ENCODE peak calls at places on chromosomes 16 and 17, in six cellular contexts. One of them, this sample, is unnamed.

GRCh38 chr17:44960654-44961053 is 7.4 kb downstream of the C1QL1 start:
- DNase-seq in amygdala: no peak
- DNase-seq in suprapubic skin: no peak
- DNase-seq in fibroblast of mammary gland: no peak
- DNase-seq in non-pigmented ciliary epithelial cell: no peak
- DNase-seq in activated T-cell treated with anti-CD3 and anti-CD28 coated beads, Interleukin-2, amount 50 U/mL, for 72 hours: no peak
- DNase-seq in this sample: no peak

GRCh38 chr17:65055280-65055707 is 1.2 kb downstream of the GNA13 start:
- DNase-seq in non-pigmented ciliary epithelial cell: no peak
- DNase-seq in suprapubic skin: no peak
- DNase-seq in activated T-cell treated with anti-CD3 and anti-CD28 coated beads, Interleukin-2, amount 50 U/mL, for 72 hours: no peak
- DNase-seq in amygdala: no peak
- DNase-seq in fibroblast of mammary gland: no peak
- DNase-seq in this sample: no peak

GRCh38 chr16:10770907-10771306 is 27.3 kb downstream of the NUBP1 start:
- DNase-seq in amygdala: no peak
- DNase-seq in non-pigmented ciliary epithelial cell: no peak
- DNase-seq in suprapubic skin: no peak
- DNase-seq in activated T-cell treated with anti-CD3 and anti-CD28 coated beads, Interleukin-2, amount 50 U/mL, for 72 hours: no peak
- DNase-seq in fibroblast of mammary gland: peak
- DNase-seq in this sample: no peak

GRCh38 chr17:34637041-34637547 is 57.7 kb downstream of the TMEM132E start:
- DNase-seq in non-pigmented ciliary epithelial cell: no peak
- DNase-seq in amygdala: no peak
- DNase-seq in suprapubic skin: no peak
- DNase-seq in activated T-cell treated with anti-CD3 and anti-CD28 coated beads, Interleukin-2, amount 50 U/mL, for 72 hours: no peak
- DNase-seq in fibroblast of mammary gland: no peak
- DNase-seq in this sample: no peak

GRCh38 chr16:30896203-30896889 is at the start of gene CTF1:
- DNase-seq in non-pigmented ciliary epithelial cell: no peak
- DNase-seq in amygdala: peak
- DNase-seq in suprapubic skin: peak
- DNase-seq in fibroblast of mammary gland: peak
- DNase-seq in activated T-cell treated with anti-CD3 and anti-CD28 coated beads, Interleukin-2, amount 50 U/mL, for 72 hours: no peak
- DNase-seq in this sample: peak

GRCh38 chr16:89785523-89786155 is 30.8 kb downstream of the FANCA start:
- DNase-seq in amygdala: no peak
- DNase-seq in suprapubic skin: no peak
- DNase-seq in fibroblast of mammary gland: no peak
- DNase-seq in non-pigmented ciliary epithelial cell: no peak
- DNase-seq in activated T-cell treated with anti-CD3 and anti-CD28 coated beads, Interleukin-2, amount 50 U/mL, for 72 hours: no peak
- DNase-seq in this sample: no peak

GRCh38 chr17:82668631-82669099 is 20.4 kb upstream of the WDR45B start:
- DNase-seq in non-pigmented ciliary epithelial cell: no peak
- DNase-seq in activated T-cell treated with anti-CD3 and anti-CD28 coated beads, Interleukin-2, amount 50 U/mL, for 72 hours: peak
- DNase-seq in fibroblast of mammary gland: peak
- DNase-seq in suprapubic skin: no peak
- DNase-seq in amygdala: peak
- DNase-seq in this sample: peak

GRCh38 chr17:6506679-6507231 is 49.6 kb downstream of the PITPNM3 start:
- DNase-seq in activated T-cell treated with anti-CD3 and anti-CD28 coated beads, Interleukin-2, amount 50 U/mL, for 72 hours: no peak
- DNase-seq in amygdala: no peak
- DNase-seq in suprapubic skin: no peak
- DNase-seq in fibroblast of mammary gland: no peak
- DNase-seq in non-pigmented ciliary epithelial cell: no peak
- DNase-seq in this sample: peak

GRCh38 chr16:1782408-1783247 is at the start of the genes NUBP2 and SPSB3:
- DNase-seq in suprapubic skin: peak
- DNase-seq in fibroblast of mammary gland: peak
- DNase-seq in amygdala: peak
- DNase-seq in non-pigmented ciliary epithelial cell: peak
- DNase-seq in activated T-cell treated with anti-CD3 and anti-CD28 coated beads, Interleukin-2, amount 50 U/mL, for 72 hours: peak
- DNase-seq in this sample: peak

GRCh38 chr16:8887952-8888560 is 5.9 kb downstream of the LITAFD start:
- DNase-seq in amygdala: peak
- DNase-seq in activated T-cell treated with anti-CD3 and anti-CD28 coated beads, Interleukin-2, amount 50 U/mL, for 72 hours: no peak
- DNase-seq in non-pigmented ciliary epithelial cell: no peak
- DNase-seq in fibroblast of mammary gland: peak
- DNase-seq in suprapubic skin: no peak
- DNase-seq in this sample: peak

GRCh38 chr17:80384078-80384960 is 30.6 kb upstream of the ENDOV start:
- DNase-seq in activated T-cell treated with anti-CD3 and anti-CD28 coated beads, Interleukin-2, amount 50 U/mL, for 72 hours: no peak
- DNase-seq in fibroblast of mammary gland: no peak
- DNase-seq in non-pigmented ciliary epithelial cell: no peak
- DNase-seq in amygdala: no peak
- DNase-seq in suprapubic skin: no peak
- DNase-seq in this sample: no peak

GRCh38 chr16:89909777-89910716 is 8.6 kb upstream of the MC1R start:
- DNase-seq in non-pigmented ciliary epithelial cell: no peak
- DNase-seq in amygdala: peak
- DNase-seq in activated T-cell treated with anti-CD3 and anti-CD28 coated beads, Interleukin-2, amount 50 U/mL, for 72 hours: peak
- DNase-seq in fibroblast of mammary gland: peak
- DNase-seq in suprapubic skin: peak
- DNase-seq in this sample: peak

GRCh38 chr17:74733365-74734122 is 3.5 kb upstream of the RAB37 start:
- DNase-seq in non-pigmented ciliary epithelial cell: no peak
- DNase-seq in fibroblast of mammary gland: no peak
- DNase-seq in activated T-cell treated with anti-CD3 and anti-CD28 coated beads, Interleukin-2, amount 50 U/mL, for 72 hours: no peak
- DNase-seq in suprapubic skin: no peak
- DNase-seq in amygdala: no peak
- DNase-seq in this sample: no peak

GRCh38 chr17:43880420-43880991 is 26.8 kb downstream of the MPP2 start:
- DNase-seq in fibroblast of mammary gland: no peak
- DNase-seq in amygdala: no peak
- DNase-seq in suprapubic skin: no peak
- DNase-seq in non-pigmented ciliary epithelial cell: no peak
- DNase-seq in activated T-cell treated with anti-CD3 and anti-CD28 coated beads, Interleukin-2, amount 50 U/mL, for 72 hours: peak
- DNase-seq in this sample: peak

GRCh38 chr17:330993-331701 is 21.5 kb downstream of the RPH3AL start:
- DNase-seq in non-pigmented ciliary epithelial cell: no peak
- DNase-seq in fibroblast of mammary gland: no peak
- DNase-seq in suprapubic skin: peak
- DNase-seq in amygdala: peak
- DNase-seq in activated T-cell treated with anti-CD3 and anti-CD28 coated beads, Interleukin-2, amount 50 U/mL, for 72 hours: no peak
- DNase-seq in this sample: no peak

GRCh38 chr17:68396795-68397536 is 60.3 kb downstream of the WIPI1 start:
- DNase-seq in amygdala: no peak
- DNase-seq in fibroblast of mammary gland: no peak
- DNase-seq in suprapubic skin: no peak
- DNase-seq in activated T-cell treated with anti-CD3 and anti-CD28 coated beads, Interleukin-2, amount 50 U/mL, for 72 hours: no peak
- DNase-seq in non-pigmented ciliary epithelial cell: no peak
- DNase-seq in this sample: peak

GRCh38 chr16:528111-529011 is 849 bp downstream of the CAPN15 start:
- DNase-seq in suprapubic skin: no peak
- DNase-seq in amygdala: no peak
- DNase-seq in non-pigmented ciliary epithelial cell: no peak
- DNase-seq in activated T-cell treated with anti-CD3 and anti-CD28 coated beads, Interleukin-2, amount 50 U/mL, for 72 hours: peak
- DNase-seq in fibroblast of mammary gland: peak
- DNase-seq in this sample: peak

GRCh38 chr17:66073384-66073783 is 118.5 kb downstream of the CEP112 start:
- DNase-seq in activated T-cell treated with anti-CD3 and anti-CD28 coated beads, Interleukin-2, amount 50 U/mL, for 72 hours: no peak
- DNase-seq in suprapubic skin: no peak
- DNase-seq in amygdala: no peak
- DNase-seq in fibroblast of mammary gland: no peak
- DNase-seq in non-pigmented ciliary epithelial cell: no peak
- DNase-seq in this sample: no peak

GRCh38 chr16:67672306-67672705 is 5.7 kb downstream of the C16orf86 start:
- DNase-seq in non-pigmented ciliary epithelial cell: no peak
- DNase-seq in activated T-cell treated with anti-CD3 and anti-CD28 coated beads, Interleukin-2, amount 50 U/mL, for 72 hours: no peak
- DNase-seq in suprapubic skin: no peak
- DNase-seq in amygdala: no peak
- DNase-seq in fibroblast of mammary gland: no peak
- DNase-seq in this sample: no peak

GRCh38 chr16:22623351-22623781 is 112.7 kb downstream of the NPIPB5 start:
- DNase-seq in fibroblast of mammary gland: peak
- DNase-seq in amygdala: no peak
- DNase-seq in suprapubic skin: no peak
- DNase-seq in activated T-cell treated with anti-CD3 and anti-CD28 coated beads, Interleukin-2, amount 50 U/mL, for 72 hours: no peak
- DNase-seq in non-pigmented ciliary epithelial cell: no peak
- DNase-seq in this sample: no peak

GRCh38 chr16:26992661-26993365 is 73.9 kb upstream of the C16orf82 start:
- DNase-seq in activated T-cell treated with anti-CD3 and anti-CD28 coated beads, Interleukin-2, amount 50 U/mL, for 72 hours: no peak
- DNase-seq in suprapubic skin: no peak
- DNase-seq in fibroblast of mammary gland: no peak
- DNase-seq in non-pigmented ciliary epithelial cell: no peak
- DNase-seq in amygdala: no peak
- DNase-seq in this sample: no peak

GRCh38 chr16:48054881-48055601 is 100.8 kb downstream of the ABCC12 start:
- DNase-seq in non-pigmented ciliary epithelial cell: peak
- DNase-seq in activated T-cell treated with anti-CD3 and anti-CD28 coated beads, Interleukin-2, amount 50 U/mL, for 72 hours: peak
- DNase-seq in suprapubic skin: no peak
- DNase-seq in fibroblast of mammary gland: peak
- DNase-seq in amygdala: peak
- DNase-seq in this sample: peak

GRCh38 chr17:40582328-40582901 is 17.1 kb upstream of the CCR7 start:
- DNase-seq in amygdala: no peak
- DNase-seq in suprapubic skin: peak
- DNase-seq in non-pigmented ciliary epithelial cell: no peak
- DNase-seq in fibroblast of mammary gland: no peak
- DNase-seq in activated T-cell treated with anti-CD3 and anti-CD28 coated beads, Interleukin-2, amount 50 U/mL, for 72 hours: peak
- DNase-seq in this sample: peak

GRCh38 chr16:56258508-56259424 is 67.5 kb downstream of the GNAO1 start:
- DNase-seq in amygdala: no peak
- DNase-seq in fibroblast of mammary gland: no peak
- DNase-seq in activated T-cell treated with anti-CD3 and anti-CD28 coated beads, Interleukin-2, amount 50 U/mL, for 72 hours: no peak
- DNase-seq in non-pigmented ciliary epithelial cell: no peak
- DNase-seq in suprapubic skin: no peak
- DNase-seq in this sample: no peak

GRCh38 chr17:38942641-38943040 is 17.2 kb downstream of the LASP1NB start:
- DNase-seq in activated T-cell treated with anti-CD3 and anti-CD28 coated beads, Interleukin-2, amount 50 U/mL, for 72 hours: no peak
- DNase-seq in amygdala: no peak
- DNase-seq in non-pigmented ciliary epithelial cell: no peak
- DNase-seq in fibroblast of mammary gland: no peak
- DNase-seq in suprapubic skin: no peak
- DNase-seq in this sample: no peak

GRCh38 chr17:2704890-2705248 is 6.7 kb downstream of the CLUH start:
- DNase-seq in amygdala: no peak
- DNase-seq in suprapubic skin: peak
- DNase-seq in fibroblast of mammary gland: no peak
- DNase-seq in non-pigmented ciliary epithelial cell: no peak
- DNase-seq in activated T-cell treated with anti-CD3 and anti-CD28 coated beads, Interleukin-2, amount 50 U/mL, for 72 hours: no peak
- DNase-seq in this sample: no peak

GRCh38 chr17:12180644-12181261 is 160.1 kb downstream of the MAP2K4 start:
- DNase-seq in suprapubic skin: no peak
- DNase-seq in activated T-cell treated with anti-CD3 and anti-CD28 coated beads, Interleukin-2, amount 50 U/mL, for 72 hours: peak
- DNase-seq in fibroblast of mammary gland: peak
- DNase-seq in non-pigmented ciliary epithelial cell: peak
- DNase-seq in amygdala: no peak
- DNase-seq in this sample: peak

GRCh38 chr17:44333371-44333770 is 8.7 kb upstream of the SLC25A39 start:
- DNase-seq in suprapubic skin: peak
- DNase-seq in non-pigmented ciliary epithelial cell: no peak
- DNase-seq in amygdala: no peak
- DNase-seq in activated T-cell treated with anti-CD3 and anti-CD28 coated beads, Interleukin-2, amount 50 U/mL, for 72 hours: no peak
- DNase-seq in fibroblast of mammary gland: no peak
- DNase-seq in this sample: no peak

GRCh38 chr17:36703860-36704266 is 102.5 kb downstream of the MRM1 start:
- DNase-seq in non-pigmented ciliary epithelial cell: no peak
- DNase-seq in amygdala: peak
- DNase-seq in fibroblast of mammary gland: peak
- DNase-seq in activated T-cell treated with anti-CD3 and anti-CD28 coated beads, Interleukin-2, amount 50 U/mL, for 72 hours: peak
- DNase-seq in suprapubic skin: no peak
- DNase-seq in this sample: peak

GRCh38 chr16:4059969-4060368 is 56.3 kb downstream of the ADCY9 start:
- DNase-seq in non-pigmented ciliary epithelial cell: no peak
- DNase-seq in suprapubic skin: no peak
- DNase-seq in activated T-cell treated with anti-CD3 and anti-CD28 coated beads, Interleukin-2, amount 50 U/mL, for 72 hours: no peak
- DNase-seq in fibroblast of mammary gland: no peak
- DNase-seq in amygdala: no peak
- DNase-seq in this sample: peak

GRCh38 chr16:20042848-20043247 is 30.8 kb downstream of the GPR139 start:
- DNase-seq in suprapubic skin: no peak
- DNase-seq in non-pigmented ciliary epithelial cell: no peak
- DNase-seq in amygdala: no peak
- DNase-seq in activated T-cell treated with anti-CD3 and anti-CD28 coated beads, Interleukin-2, amount 50 U/mL, for 72 hours: no peak
- DNase-seq in fibroblast of mammary gland: no peak
- DNase-seq in this sample: no peak

GRCh38 chr17:1829189-1829578 is 518 bp downstream of the SMYD4 start:
- DNase-seq in activated T-cell treated with anti-CD3 and anti-CD28 coated beads, Interleukin-2, amount 50 U/mL, for 72 hours: no peak
- DNase-seq in amygdala: no peak
- DNase-seq in suprapubic skin: no peak
- DNase-seq in fibroblast of mammary gland: peak
- DNase-seq in non-pigmented ciliary epithelial cell: no peak
- DNase-seq in this sample: peak